ENCODE peak calls at places on chromosome 18, in eight cellular contexts. N is fibroblast of mammary gland, T is thyroid gland, H is GM20000, V is cardiac fibroblast, D is BJ, K is GM10248, Q is mesothelial cell of epicardium. M is an unnamed sample.

GRCh38 chr18:50880108-50880465 is 1.2 kb downstream of the ME2 start:
- DNase-seq in N (no peak), T (no peak), H (peak), V (no peak), D (no peak), K (peak), Q (no peak), M (no peak)

GRCh38 chr18:14920976-14921375 is 173.0 kb downstream of the ANKRD30B start:
- DNase-seq in N (no peak), T (no peak), H (no peak), V (no peak), D (no peak), K (no peak), Q (no peak), M (no peak)

GRCh38 chr18:56501896-56502295 is 136.5 kb downstream of the TXNL1 start:
- DNase-seq in N (no peak), T (no peak), H (no peak), V (peak), D (no peak), K (no peak), Q (no peak), M (no peak)

GRCh38 chr18:4248686-4249085 is 206.4 kb downstream of the DLGAP1 start:
- DNase-seq in N (no peak), T (no peak), H (no peak), V (no peak), D (no peak), K (no peak), Q (no peak), M (no peak)

GRCh38 chr18:45212186-45213039 is 402.9 kb upstream of the SLC14A2 start:
- DNase-seq in N (peak), T (peak), H (peak), V (peak), D (no peak), K (peak), Q (peak), M (no peak)

GRCh38 chr18:67938691-67939090 is 422.2 kb upstream of the DSEL start:
- DNase-seq in N (peak), T (no peak), H (no peak), V (peak), D (peak), K (no peak), Q (no peak), M (no peak)

GRCh38 chr18:43760010-43760409 is 482.7 kb upstream of the SYT4 start:
- DNase-seq in N (no peak), T (no peak), H (no peak), V (no peak), D (no peak), K (no peak), Q (no peak), M (no peak)

GRCh38 chr18:70423120-70423519 is 134.3 kb downstream of the SOCS6 start:
- DNase-seq in N (no peak), T (no peak), H (no peak), V (no peak), D (no peak), K (no peak), Q (no peak), M (no peak)

GRCh38 chr18:79687806-79688205 is 8.2 kb downstream of the CTDP1 start:
- DNase-seq in N (peak), T (no peak), H (peak), V (peak), D (no peak), K (no peak), Q (no peak), M (no peak)

GRCh38 chr18:60232541-60232940 is 140.0 kb downstream of the MC4R start:
- DNase-seq in N (peak), T (no peak), H (no peak), V (peak), D (no peak), K (no peak), Q (no peak), M (no peak)

GRCh38 chr18:41655074-41655473 is 300.0 kb upstream of the PIK3C3 start:
- DNase-seq in N (no peak), T (no peak), H (no peak), V (peak), D (no peak), K (no peak), Q (no peak), M (no peak)

GRCh38 chr18:74353169-74353775 is 37.6 kb downstream of the C18orf63 start:
- DNase-seq in N (peak), T (peak), H (peak), V (peak), D (no peak), K (peak), Q (peak), M (no peak)

GRCh38 chr18:12031836-12032235 is 50.5 kb downstream of the IMPA2 start:
- DNase-seq in N (peak), T (peak), H (no peak), V (peak), D (peak), K (no peak), Q (no peak), M (peak)

GRCh38 chr18:67496469-67496868 is 20.1 kb downstream of the DSEL start:
- DNase-seq in N (no peak), T (no peak), H (no peak), V (no peak), D (no peak), K (no peak), Q (no peak), M (no peak)

GRCh38 chr18:361941-362913 is 94.4 kb upstream of the THOC1 start:
- DNase-seq in N (peak), T (peak), H (no peak), V (peak), D (peak), K (no peak), Q (peak), M (no peak)

GRCh38 chr18:36265035-36265434 is 32.5 kb upstream of the FHOD3 start:
- DNase-seq in N (no peak), T (no peak), H (no peak), V (peak), D (no peak), K (no peak), Q (no peak), M (no peak)

GRCh38 chr18:21916594-21916993 is 176.0 kb downstream of the MIB1 start:
- DNase-seq in N (no peak), T (no peak), H (no peak), V (no peak), D (no peak), K (no peak), Q (no peak), M (no peak)

GRCh38 chr18:49510393-49511115 is 23.5 kb upstream of the C18orf32 start:
- DNase-seq in N (peak), T (peak), H (peak), V (peak), D (no peak), K (peak), Q (peak), M (no peak)

GRCh38 chr18:36179562-36180334 is 7.5 kb upstream of the MOCOS start:
- DNase-seq in N (peak), T (peak), H (no peak), V (peak), D (no peak), K (no peak), Q (peak), M (no peak)

GRCh38 chr18:7170292-7170691 is 52.7 kb upstream of the LAMA1 start:
- DNase-seq in N (no peak), T (peak), H (no peak), V (no peak), D (no peak), K (no peak), Q (no peak), M (peak)

GRCh38 chr18:73458186-73458964 is 590.6 kb upstream of the NETO1 start:
- DNase-seq in N (no peak), T (no peak), H (no peak), V (peak), D (no peak), K (no peak), Q (no peak), M (no peak)

GRCh38 chr18:70421471-70421870 is 132.6 kb downstream of the SOCS6 start:
- DNase-seq in N (peak), T (no peak), H (no peak), V (peak), D (no peak), K (no peak), Q (no peak), M (no peak)

DNA sequence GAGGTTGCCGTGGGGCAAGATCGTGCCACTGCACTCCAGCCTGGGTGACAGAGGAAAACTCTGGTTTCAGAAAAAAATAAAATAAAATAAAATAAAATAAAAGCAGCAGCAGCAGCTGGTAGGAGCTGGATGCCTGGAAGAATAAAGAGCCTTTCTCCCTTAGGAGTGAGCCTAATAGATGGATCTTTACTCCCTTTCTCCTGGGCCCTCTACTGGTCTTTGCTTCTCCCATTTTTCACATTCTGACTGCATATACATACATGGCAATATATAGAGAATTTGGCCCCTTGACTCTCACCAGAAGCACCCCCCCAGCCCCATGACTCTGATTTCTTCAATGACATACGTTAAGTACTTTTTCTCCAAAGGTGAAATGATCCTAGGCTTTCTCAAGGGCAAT is 9.8 kb upstream of the MALT1 start:
- DNase-seq in N (no peak), T (no peak), H (no peak), V (no peak), D (no peak), K (no peak), Q (no peak), M (no peak)
- TF ChIP-seq CTCF in N (peak), T (no peak), H (peak), V (peak), D (peak), K (no peak), Q (no peak), M (peak)

GRCh38 chr18:13441731-13442130 is 223.2 kb downstream of the LDLRAD4 start:
- DNase-seq in N (no peak), T (no peak), H (no peak), V (no peak), D (no peak), K (no peak), Q (no peak), M (no peak)

GRCh38 chr18:13439475-13439874 is 220.9 kb downstream of the LDLRAD4 start:
- DNase-seq in N (no peak), T (no peak), H (no peak), V (no peak), D (no peak), K (no peak), Q (no peak), M (no peak)

GRCh38 chr18:13438507-13439056 is 220.0 kb downstream of the LDLRAD4 start:
- DNase-seq in N (no peak), T (no peak), H (no peak), V (no peak), D (no peak), K (no peak), Q (no peak), M (no peak)

GRCh38 chr18:13442451-13442850 is 223.9 kb downstream of the LDLRAD4 start:
- DNase-seq in N (no peak), T (no peak), H (no peak), V (no peak), D (no peak), K (no peak), Q (no peak), M (no peak)

DNA sequence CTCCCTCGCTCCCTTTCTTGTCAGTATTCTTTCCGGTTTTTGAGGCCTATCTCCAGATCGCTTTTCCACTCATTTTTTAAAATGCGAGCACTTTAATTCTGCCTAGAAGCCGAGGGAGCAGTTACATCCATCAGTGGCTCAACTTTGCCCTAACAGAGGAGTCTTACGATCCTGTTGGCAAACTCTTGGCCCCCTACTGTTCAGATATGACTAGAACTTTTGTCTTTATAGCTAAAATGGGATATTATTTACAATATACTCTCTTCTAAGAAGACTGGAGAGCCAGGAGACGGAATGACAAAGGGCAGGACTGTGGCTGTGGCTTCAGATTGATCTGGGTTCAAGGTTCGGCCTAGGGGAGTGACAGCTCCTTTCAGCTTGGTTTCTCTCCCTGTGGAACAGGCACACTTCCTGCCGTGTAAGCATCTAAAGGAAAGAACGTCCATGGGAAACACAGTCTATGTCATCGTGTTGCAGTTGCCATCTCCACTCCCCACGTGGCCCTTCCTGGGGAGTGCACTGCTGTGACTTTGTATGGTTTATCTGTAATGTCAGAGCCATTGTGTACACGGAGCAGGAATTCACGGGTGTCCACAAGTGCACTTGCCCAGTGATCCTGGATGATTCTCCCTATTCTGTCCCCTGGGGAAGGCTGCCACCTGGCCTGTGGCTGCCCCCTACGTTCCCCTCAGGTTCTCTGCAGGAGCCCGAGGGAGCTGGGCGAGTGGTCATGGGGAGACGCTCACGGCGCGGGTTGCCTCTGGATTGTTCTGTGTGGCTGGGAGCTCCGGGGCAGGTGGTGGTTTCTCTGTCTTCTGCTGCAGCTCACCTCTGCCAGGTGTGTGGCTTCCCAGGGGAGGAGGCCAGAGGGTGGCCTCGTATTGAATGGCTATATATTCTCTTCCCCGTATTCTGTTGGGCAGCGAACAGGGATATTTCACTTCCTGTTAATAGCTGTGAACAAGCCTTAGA is 222.0 kb downstream of the LDLRAD4 start:
- DNase-seq in N (no peak), T (no peak), H (no peak), V (no peak), D (no peak), K (no peak), Q (no peak), M (no peak)
- TF ChIP-seq CTCF in N (no peak), T (no peak), H (no peak), V (no peak), D (no peak), K (no peak), Q (no peak), M (peak)

GRCh38 chr18:48138211-48138610 is 207.8 kb upstream of the SMAD2 start:
- DNase-seq in N (no peak), T (no peak), H (no peak), V (no peak), D (no peak), K (no peak), Q (no peak), M (no peak)
- TF ChIP-seq CTCF in N (no peak), T (peak), H (no peak), V (no peak), D (no peak), K (no peak), Q (no peak), M (peak)

DNA sequence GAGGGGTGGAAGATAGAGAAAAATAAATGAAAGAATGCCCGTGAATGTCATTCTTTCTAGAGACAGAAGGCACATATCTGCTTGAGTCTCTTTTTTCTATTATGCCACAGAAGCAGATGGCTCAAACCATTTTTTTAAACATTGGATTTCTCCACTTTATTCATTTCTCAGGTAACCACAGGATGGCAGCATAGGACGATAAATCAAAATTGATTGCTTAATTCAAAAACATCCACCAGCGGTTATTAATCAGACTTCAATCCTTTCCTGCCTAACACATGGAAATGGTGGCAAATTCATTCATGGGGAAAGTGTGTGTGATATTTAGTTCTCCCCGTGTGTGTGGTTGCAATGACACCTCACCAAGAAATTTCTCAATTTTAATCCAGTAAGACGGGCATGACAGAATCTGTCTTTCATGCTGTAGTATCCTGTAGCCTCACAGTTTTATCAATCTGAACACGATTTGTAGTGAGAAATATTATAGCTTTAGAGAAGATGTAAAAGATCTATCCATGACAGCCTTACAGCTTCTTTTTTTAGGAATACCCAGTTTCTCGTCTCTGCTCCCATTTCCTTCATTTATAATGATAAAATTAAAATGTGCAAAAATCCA is 72.2 kb downstream of the DSC3 start:
- DNase-seq in N (peak), T (no peak), H (no peak), V (peak), D (no peak), K (no peak), Q (no peak), M (no peak)
- TF ChIP-seq CTCF in N (no peak), T (peak), H (no peak), V (no peak), D (no peak), K (peak), Q (no peak), M (peak)

GRCh38 chr18:8778824-8779223 is 73.5 kb downstream of the MTCL1 start:
- DNase-seq in N (no peak), T (no peak), H (no peak), V (no peak), D (no peak), K (no peak), Q (no peak), M (peak)

GRCh38 chr18:8777846-8778245 is 72.5 kb downstream of the MTCL1 start:
- DNase-seq in N (no peak), T (no peak), H (no peak), V (no peak), D (no peak), K (no peak), Q (no peak), M (peak)

GRCh38 chr18:8778386-8778785 is 73.0 kb downstream of the MTCL1 start:
- DNase-seq in N (no peak), T (no peak), H (no peak), V (no peak), D (no peak), K (no peak), Q (no peak), M (no peak)

GRCh38 chr18:8780227-8780626 is 74.9 kb downstream of the MTCL1 start:
- DNase-seq in N (no peak), T (no peak), H (no peak), V (no peak), D (no peak), K (no peak), Q (no peak), M (no peak)

DNA sequence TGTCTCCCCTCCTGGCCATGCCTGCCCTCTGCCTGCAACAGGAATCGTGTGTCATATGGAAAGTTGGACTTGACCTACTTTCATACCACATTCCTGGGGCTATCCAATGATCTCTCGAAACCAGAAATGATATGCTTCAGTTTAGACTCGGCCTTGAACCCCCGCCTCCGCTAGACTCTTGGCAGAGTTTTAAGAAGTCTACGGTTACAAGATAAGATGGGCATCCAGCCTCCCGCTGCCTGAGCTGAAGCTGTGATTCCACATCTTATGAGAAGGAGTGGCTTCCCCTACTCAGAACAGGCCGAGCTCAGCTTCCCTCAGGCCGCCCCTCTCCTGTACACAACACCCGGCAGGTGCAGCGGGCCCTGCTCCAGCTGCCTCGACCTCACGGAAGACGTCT is 73.9 kb downstream of the MTCL1 start:
- DNase-seq in N (no peak), T (no peak), H (no peak), V (no peak), D (no peak), K (no peak), Q (no peak), M (no peak)
- TF ChIP-seq CTCF in N (no peak), T (no peak), H (no peak), V (no peak), D (no peak), K (no peak), Q (no peak), M (no peak)